ENCODE peak calls at places on chromosomes 4 and X, in four cellular contexts. M, O, G and K are unnamed samples.

GRCh38 chr4:16537926-16538325 is 311.7 kb upstream of the TAPT1 start:
- DNase-seq in M (no peak), G (no peak), O (no peak), K (no peak)

GRCh38 chr4:125368161-125368560 is 53.4 kb downstream of the FAT4 start:
- DNase-seq in G (peak), O (no peak), M (no peak), K (no peak)

GRCh38 chrX:38304010-38304409 is 23.3 kb downstream of the RPGR start:
- DNase-seq in O (no peak), G (no peak), M (no peak), K (no peak)

GRCh38 chrX:104921606-104922205 is 298.8 kb downstream of the TEX13A start:
- DNase-seq in M (no peak), O (no peak), G (no peak), K (no peak)

GRCh38 chrX:73851014-73852009 is 288.3 kb downstream of the CHIC1 start:
- DNase-seq in G (peak), M (no peak), O (no peak), K (no peak)

GRCh38 chrX:140132937-140133336 is 167.6 kb upstream of the CXorf66 start:
- DNase-seq in M (no peak), G (no peak), O (no peak), K (no peak)

GRCh38 chrX:20284992-20285391 is 18.3 kb upstream of the RPS6KA3 start:
- DNase-seq in O (no peak), M (no peak), G (no peak), K (no peak)

GRCh38 chr4:38820329-38821061 is 15.9 kb upstream of the TLR1 start:
- DNase-seq in O (no peak), M (no peak), G (no peak), K (peak)

GRCh38 chr4:188714907-188715306 is 575.7 kb downstream of the TRIML1 start:
- DNase-seq in M (no peak), G (peak), O (no peak), K (no peak)

GRCh38 chr4:156298230-156298629 is 344.6 kb upstream of the CTSO start:
- DNase-seq in M (no peak), G (peak), O (no peak), K (no peak)

GRCh38 chrX:37378399-37378798 is 29.2 kb downstream of the PRRG1 start:
- DNase-seq in M (no peak), O (no peak), G (peak), K (no peak)

GRCh38 chrX:40391662-40392061 is 189.1 kb upstream of the ATP6AP2 start:
- DNase-seq in G (no peak), O (no peak), M (no peak), K (no peak)

GRCh38 chr4:151730003-151730559 is 30.7 kb downstream of the GATB start:
- DNase-seq in O (no peak), M (peak), G (peak), K (peak)

GRCh38 chr4:102586002-102586643 is 85.0 kb downstream of the NFKB1 start:
- DNase-seq in G (no peak), O (no peak), M (no peak), K (no peak)

GRCh38 chrX:18971506-18971905 is 12.4 kb downstream of the PHKA2 start:
- DNase-seq in G (peak), M (no peak), O (no peak), K (no peak)